ENCODE peak calls at places on chromosomes 7 and 10, in seven cellular contexts. R is stimulated activated CD4-positive, alpha-beta T cell treated with anti-CD3 and anti-CD28 coated beads, TNF-alpha, amount 100 ng/mL, for 4 hours; E is activated effector memory CD4-positive, alpha-beta T cell treated with Interleukin-2 at 50 U/mL for 16 hours; P is naive thymus-derived CD8-positive, alpha-beta T cell; Q is epithelial cell of prostate; J is CD4-positive, alpha-beta T cell; Z is pons. G is an unnamed sample.

GRCh38 chr10:77756319-77757232 is 119.0 kb upstream of the KCNMA1 start:
- DNase-seq in Q (no peak), J (no peak), P (no peak), E (no peak), R (no peak), Z (peak; percentile 30), G (no peak)

GRCh38 chr7:103915958-103916357 is 73.5 kb downstream of the RELN start:
- DNase-seq in E (no peak), R (no peak), J (no peak), P (no peak), Q (no peak), Z (no peak), G (no peak)

GRCh38 chr10:79050896-79051555 is 17.7 kb upstream of the ZMIZ1 start:
- DNase-seq in Q (no peak), Z (no peak), P (no peak), E (no peak), R (no peak), J (no peak), G (no peak)

GRCh38 chr7:26534649-26535482 is 243.2 kb downstream of the SNX10 start:
- DNase-seq in J (no peak), P (no peak), R (no peak), E (no peak), Z (no peak), Q (no peak), G (no peak)

GRCh38 chr7:101630591-101630990 is 1.5 kb upstream of the MYL10 start:
- DNase-seq in J (no peak), R (no peak), E (no peak), Q (peak; percentile 57), P (no peak), Z (no peak), G (no peak)

GRCh38 chr7:132934017-132934416 is 147.9 kb downstream of the CHCHD3 start:
- DNase-seq in Z (no peak), R (no peak), Q (no peak), E (no peak), J (no peak), P (no peak), G (no peak)

GRCh38 chr7:4713183-4713784 is 31.2 kb downstream of the FOXK1 start:
- DNase-seq in E (no peak), J (no peak), P (no peak), R (no peak), Q (no peak), Z (no peak), G (peak; percentile 67)

GRCh38 chr10:121131426-121132277 is 280.5 kb downstream of the WDR11 start:
- DNase-seq in Z (peak; percentile 97), J (no peak), R (no peak), E (no peak), P (no peak), Q (no peak), G (no peak)

GRCh38 chr7:84113286-84113685 is 81.3 kb downstream of the SEMA3A start:
- DNase-seq in R (no peak), Z (no peak), P (no peak), E (no peak), J (no peak), Q (no peak), G (no peak)

GRCh38 chr10:132713421-132714095 is 72.4 kb downstream of the NKX6-2 start:
- DNase-seq in E (no peak), J (no peak), P (no peak), R (no peak), Q (no peak), Z (no peak), G (no peak)